ENCODE peak calls at places on chromosomes 3 and 15, in five cellular contexts. R is lower lobe of right lung, Q is adrenal gland, C is right lobe of liver, H is psoas muscle. W is an unnamed sample.

GRCh38 chr3:21934576-21934975 is 183.6 kb upstream of the ZNF385D start:
- DNase-seq in R (no peak), Q (no peak), C (no peak), H (no peak), W (no peak)

GRCh38 chr3:146554168-146554760 is 9.9 kb upstream of the PLSCR1 start:
- DNase-seq in R (no peak), Q (no peak), C (no peak), H (no peak), W (no peak)

GRCh38 chr15:22902578-22902977 is 64.1 kb downstream of the NIPA2 start:
- DNase-seq in R (no peak), Q (no peak), C (no peak), H (no peak), W (no peak)

GRCh38 chr3:77539677-77540076 is 499.8 kb downstream of the ROBO2 start:
- DNase-seq in R (no peak), Q (no peak), C (no peak), H (no peak), W (no peak)

GRCh38 chr3:27467545-27467944 is 16.6 kb downstream of the SLC4A7 start:
- DNase-seq in R (no peak), Q (no peak), C (no peak), H (no peak), W (no peak)

GRCh38 chr15:68658151-68658550 is 79.4 kb downstream of the CORO2B start:
- DNase-seq in R (no peak), Q (no peak), C (no peak), H (no peak), W (no peak)

GRCh38 chr15:79960502-79961217 is 10.3 kb downstream of the BCL2A1 start:
- DNase-seq in R (no peak), Q (no peak), C (no peak), H (no peak), W (no peak)

GRCh38 chr15:60898896-60899295 is 330.2 kb downstream of the RORA start:
- DNase-seq in R (no peak), Q (no peak), C (no peak), H (no peak), W (no peak)

GRCh38 chr3:97479740-97480139 is 284.8 kb upstream of the ARL6 start:
- DNase-seq in R (no peak), Q (no peak), C (no peak), H (no peak), W (no peak)

GRCh38 chr3:97485206-97485605 is 279.4 kb upstream of the ARL6 start:
- DNase-seq in R (no peak), Q (no peak), C (no peak), H (no peak), W (no peak)

GRCh38 chr3:97481416-97481815 is 283.1 kb upstream of the ARL6 start:
- DNase-seq in R (no peak), Q (no peak), C (no peak), H (no peak), W (peak; percentile 44)
- H3K4me3 ChIP-seq in R (no peak overlapping the region), Q (no peak overlapping the region), C (no peak overlapping the region), H (no peak overlapping the region), W (no peak overlapping the region)

GRCh38 chr15:25236143-25236860 is 202.5 kb downstream of the UBE3A start:
- DNase-seq in R (peak; percentile 6), Q (no peak), C (no peak), H (no peak), W (peak; percentile 10)

GRCh38 chr15:25235391-25235790 is 203.4 kb downstream of the UBE3A start:
- DNase-seq in R (no peak), Q (no peak), C (no peak), H (no peak), W (no peak)

GRCh38 chr15:25236861-25237155 is 202.0 kb downstream of the UBE3A start:
- DNase-seq in R (peak; percentile 14), Q (no peak), C (no peak), H (no peak), W (peak; percentile 3)

GRCh38 chr15:25234831-25235230 is 204.0 kb downstream of the UBE3A start:
- DNase-seq in R (no peak), Q (no peak), C (no peak), H (no peak), W (peak; percentile 16)

DNA sequence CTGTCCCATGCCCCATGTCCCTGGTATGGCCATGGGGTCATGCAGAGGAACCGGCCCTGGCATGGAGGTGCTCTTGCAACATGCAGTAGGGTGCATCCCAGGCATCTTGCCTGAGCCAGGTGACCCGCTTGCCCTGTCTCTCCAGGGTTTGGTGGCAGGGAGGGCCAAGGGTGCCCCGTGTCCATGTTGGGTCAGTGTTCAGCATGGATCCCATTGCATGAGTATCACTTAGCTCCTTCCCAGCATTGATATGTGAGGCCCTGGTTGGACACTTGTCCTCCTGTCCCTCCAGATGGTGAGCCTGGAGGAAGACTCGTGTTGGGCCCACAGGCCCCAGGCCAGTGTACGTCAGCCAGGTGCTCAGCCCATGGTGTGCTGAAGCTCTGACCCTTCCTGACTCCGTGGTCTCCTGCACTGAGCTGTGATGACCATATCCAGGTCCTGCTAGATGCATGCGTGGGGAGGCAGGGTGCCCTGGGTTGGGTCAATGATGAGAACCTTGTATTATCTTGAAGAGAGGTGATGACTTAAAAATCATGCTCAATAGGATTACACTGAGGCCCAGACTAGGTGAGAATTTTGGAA is 205.0 kb downstream of the UBE3A start:
- DNase-seq in R (no peak), Q (no peak), C (no peak), H (no peak), W (peak; percentile 12)
- H3K9me3 ChIP-seq in R (no peaks in the 10 kb centered on the region), Q (no peaks in the 10 kb centered on the region), C (no peaks in the 10 kb centered on the region), H (no peaks in the 10 kb centered on the region), W (no peaks in the 10 kb centered on the region)

GRCh38 chr15:63848881-63849551 is 15.3 kb upstream of the HERC1 start:
- DNase-seq in R (no peak), Q (no peak), C (no peak), H (no peak), W (no peak)

GRCh38 chr15:63846022-63846544 is 12.3 kb upstream of the HERC1 start:
- DNase-seq in R (no peak), Q (no peak), C (no peak), H (no peak), W (no peak)

GRCh38 chr15:63839717-63840116 is 6.0 kb upstream of the HERC1 start:
- DNase-seq in R (no peak), Q (no peak), C (no peak), H (no peak), W (no peak)

GRCh38 chr15:63842626-63843025 is 8.9 kb upstream of the HERC1 start:
- DNase-seq in R (no peak), Q (no peak), C (no peak), H (no peak), W (no peak)

GRCh38 chr15:63843901-63844317 is 10.2 kb upstream of the HERC1 start:
- DNase-seq in R (no peak), Q (no peak), C (no peak), H (no peak), W (no peak)
- H3K27ac ChIP-seq in R (no peak overlapping the region), Q (no peak overlapping the region), C (no peak overlapping the region), H (no peak overlapping the region), W (no peak overlapping the region)

DNA sequence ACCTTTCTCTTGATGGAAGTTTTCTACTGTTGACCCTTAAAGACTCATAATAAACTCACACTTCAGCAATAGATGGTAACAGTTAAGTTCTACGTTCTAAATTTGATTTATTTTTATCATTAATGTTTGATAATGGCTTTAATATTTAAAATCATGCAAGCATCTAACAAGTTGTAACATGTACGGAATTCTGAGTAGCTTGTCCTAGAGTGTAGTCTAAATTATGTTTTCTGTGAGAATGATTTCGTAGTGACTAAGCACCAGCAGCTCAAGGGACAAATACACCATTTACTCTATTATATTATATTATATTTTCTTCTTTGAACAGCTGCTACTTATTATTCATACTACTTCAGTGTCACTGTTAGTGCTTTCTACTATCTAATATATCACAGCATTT is 345.6 kb downstream of the NLGN1 start:
- DNase-seq in R (no peak), Q (no peak), C (no peak), H (no peak), W (no peak)
- H3K4me3 ChIP-seq in R (no peak overlapping the region), Q (no peak overlapping the region), C (no peak overlapping the region), H (no peak overlapping the region), W (peak overlapping the region; percentile 6)

GRCh38 chr3:189569473-189569872 is 61.7 kb upstream of the TP63 start:
- DNase-seq in R (no peak), Q (no peak), C (no peak), H (no peak), W (no peak)

GRCh38 chr3:189573004-189573403 is 58.2 kb upstream of the TP63 start:
- DNase-seq in R (no peak), Q (no peak), C (no peak), H (no peak), W (no peak)

GRCh38 chr3:189568931-189569330 is 62.3 kb upstream of the TP63 start:
- DNase-seq in R (no peak), Q (no peak), C (no peak), H (no peak), W (no peak)

GRCh38 chr3:189570916-189571315 is 60.3 kb upstream of the TP63 start:
- DNase-seq in R (no peak), Q (no peak), C (no peak), H (no peak), W (no peak)

GRCh38 chr3:189572249-189572648 is 58.9 kb upstream of the TP63 start:
- DNase-seq in R (no peak), Q (no peak), C (no peak), H (no peak), W (no peak)
- H3K9me3 ChIP-seq in R (no peaks in the 10 kb centered on the region), Q (no peaks in the 10 kb centered on the region), C (no peaks in the 10 kb centered on the region), H (no peaks in the 10 kb centered on the region), W (no peaks in the 10 kb centered on the region)

GRCh38 chr15:76974456-76975083 is 20.4 kb upstream of the PSTPIP1 start:
- DNase-seq in R (no peak), Q (no peak), C (no peak), H (no peak), W (no peak)
- H3K27ac ChIP-seq in R (no peak overlapping the region), Q (no peak overlapping the region), C (no peak overlapping the region), H (no peak overlapping the region), W (no peak overlapping the region)

GRCh38 chr3:167091186-167091585 is 288.9 kb downstream of the ZBBX start:
- DNase-seq in R (no peak), Q (no peak), C (no peak), H (no peak), W (no peak)
- H3K4me3 ChIP-seq in R (no peak overlapping the region), Q (no peak overlapping the region), C (no peak overlapping the region), H (no peak overlapping the region), W (no peak overlapping the region)